ENCODE peak calls at places on chromosome 11, in nine cellular contexts. G, K, R, T, X, F, J, U and L are unnamed samples.

GRCh38 chr11:106086135-106086534 is 8.7 kb downstream of the AASDHPPT start:
- DNase-seq in T (no peak), J (no peak), K (no peak), F (no peak), U (no peak), R (no peak), G (no peak), X (no peak), L (no peak)

GRCh38 chr11:113261709-113262475 is 52.5 kb upstream of the TTC12 start:
- DNase-seq in U (no peak), X (no peak), R (no peak), G (no peak), K (no peak), F (no peak), T (no peak), J (no peak), L (no peak)

GRCh38 chr11:128709402-128709801 is 15.5 kb downstream of the FLI1 start:
- DNase-seq in K (no peak), R (no peak), T (no peak), G (no peak), U (peak; percentile 63), J (no peak), F (peak; percentile 81), X (no peak), L (no peak)

GRCh38 chr11:102384419-102385052 is 37.5 kb downstream of the BIRC2 start:
- DNase-seq in T (no peak), J (no peak), G (no peak), F (no peak), U (no peak), R (no peak), X (no peak), K (no peak), L (no peak)

GRCh38 chr11:91078221-91078620 is 855.4 kb upstream of the CHORDC1 start:
- DNase-seq in R (no peak), G (no peak), X (no peak), U (no peak), K (no peak), J (no peak), T (no peak), F (no peak), L (no peak)

GRCh38 chr11:839280-839623 is 3.1 kb downstream of the POLR2L start:
- DNase-seq in G (no peak), U (no peak), K (no peak), J (no peak), T (no peak), F (no peak), X (no peak), R (no peak), L (no peak)

GRCh38 chr11:1878134-1879031 is 13.3 kb downstream of the PRR33 start:
- DNase-seq in J (no peak), R (no peak), K (no peak), X (peak; percentile 29), T (peak; percentile 10), U (no peak), G (no peak), F (no peak), L (peak; percentile 33)

GRCh38 chr11:118398797-118399564 is 2.4 kb upstream of the ATP5MG start:
- DNase-seq in F (peak; percentile 51), G (peak; percentile 44), T (no peak), J (no peak), R (no peak), K (no peak), X (no peak), U (no peak), L (no peak)

GRCh38 chr11:109641549-109641948 is 219.6 kb downstream of the C11orf87 start:
- DNase-seq in K (no peak), U (peak; percentile 27), G (no peak), X (no peak), J (no peak), R (no peak), T (no peak), F (peak; percentile 71), L (no peak)

GRCh38 chr11:8682219-8683114 is at the start of the genes RPL27A and TRIM66:
- DNase-seq in R (peak; percentile 99), J (peak; percentile 98), K (peak; percentile 97), G (peak; percentile 99), X (peak; percentile 99), U (peak; percentile 89), F (peak; percentile 97), T (peak; percentile 97), L (peak; percentile 99)
- TF ChIP-seq CTCF in R (no peak), J (no peak), K (no peak), G (no peak), X (no peak), U (no peak), F (peak; percentile 14), T (peak; percentile 6), L (no peak)

GRCh38 chr11:57205046-57205671 is 23.4 kb downstream of the LRRC55 start:
- DNase-seq in J (no peak), G (no peak), K (no peak), X (no peak), T (no peak), F (peak; percentile 27), R (no peak), U (no peak), L (no peak)
- TF ChIP-seq CTCF in J (no peak), G (no peak), K (no peak), X (no peak), T (no peak), F (no peak), R (no peak), U (no peak), L (no peak)

DNA sequence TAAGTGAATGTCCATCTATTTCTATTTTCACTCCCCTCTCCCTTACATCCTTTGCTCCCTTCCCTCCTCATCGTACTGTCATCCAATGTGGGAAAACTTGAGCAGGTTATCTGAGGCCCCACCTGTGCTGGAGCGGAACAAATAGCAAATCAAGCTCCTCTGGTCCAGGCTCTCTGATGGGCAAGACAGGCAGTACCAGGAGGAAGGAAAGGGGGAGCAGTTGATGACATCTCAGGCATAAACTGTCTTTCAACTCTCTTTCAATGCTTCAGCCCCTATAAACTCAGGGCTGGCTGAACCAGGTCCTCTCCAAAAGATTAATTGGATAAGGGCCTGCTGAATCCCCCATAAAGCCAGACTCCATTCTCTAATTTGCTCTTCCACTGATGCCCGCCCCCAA is 1.5 kb upstream of the CCKBR start:
- DNase-seq in K (no peak), G (no peak), R (no peak), J (no peak), F (no peak), T (no peak), X (no peak), U (no peak), L (no peak)
- TF ChIP-seq CTCF in K (no peak), G (no peak), R (no peak), J (no peak), F (no peak), T (no peak), X (no peak), U (no peak), L (no peak)

GRCh38 chr11:94563176-94563847 is 3.9 kb upstream of the PIWIL4 start:
- DNase-seq in R (no peak), T (no peak), J (no peak), K (no peak), G (no peak), U (peak; percentile 80), F (peak; percentile 71), X (no peak), L (no peak)
- TF ChIP-seq CTCF in R (no peak), T (no peak), J (no peak), K (no peak), G (no peak), U (peak; percentile 31), F (peak; percentile 54), X (no peak), L (peak; percentile 24)

DNA sequence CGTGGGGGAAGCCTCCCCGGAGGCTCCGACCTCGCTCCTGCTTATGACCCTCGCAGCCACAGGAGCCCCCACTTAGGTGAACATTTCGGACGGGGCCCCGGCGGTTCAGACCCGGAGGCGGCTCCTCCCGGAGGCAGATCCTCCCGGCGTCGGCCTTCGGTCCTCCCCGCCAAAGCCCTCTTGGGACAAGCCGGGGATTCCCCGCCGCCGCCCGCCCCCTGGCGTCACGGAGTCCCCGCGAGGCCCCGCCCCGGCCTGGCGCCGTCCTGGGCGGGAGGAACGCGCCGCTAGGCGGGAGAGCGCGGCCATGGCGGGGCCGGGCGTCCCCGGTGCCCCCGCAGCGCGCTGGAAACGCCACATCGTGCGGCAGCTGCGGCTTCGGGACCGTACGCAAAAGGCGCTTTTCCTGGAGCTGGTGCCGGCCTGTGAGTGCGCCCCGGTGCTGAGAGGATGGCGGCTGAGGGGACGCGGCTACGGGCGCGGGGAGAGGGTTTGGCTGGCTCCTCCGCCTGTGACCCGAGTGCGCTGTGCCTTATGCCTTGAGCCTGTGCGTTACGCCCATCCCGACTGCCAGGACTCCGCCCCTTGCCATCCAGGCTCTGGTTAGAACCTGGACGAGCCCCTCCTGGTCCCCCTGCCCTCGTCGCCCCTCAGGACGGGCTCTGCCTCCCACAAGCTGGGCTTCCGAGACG is at the start of gene ATG16L2:
- DNase-seq in G (peak; percentile 88), K (peak; percentile 42), F (peak; percentile 91), T (peak; percentile 53), X (peak; percentile 88), U (peak; percentile 90), R (peak; percentile 91), J (peak; percentile 93), L (peak; percentile 84)
- TF ChIP-seq CTCF in G (no peak), K (no peak), F (no peak), T (peak; percentile 52), X (no peak), U (no peak), R (peak; percentile 20), J (no peak), L (no peak)

GRCh38 chr11:121914508-121914907 is 201.5 kb downstream of the BLID start:
- DNase-seq in K (no peak), J (no peak), F (no peak), G (no peak), U (no peak), T (no peak), X (no peak), R (no peak), L (no peak)
- TF ChIP-seq CTCF in K (no peak), J (no peak), F (no peak), G (no peak), U (no peak), T (no peak), X (no peak), R (no peak), L (no peak)

GRCh38 chr11:107969219-107969618 is 39.5 kb upstream of the CUL5 start:
- DNase-seq in T (no peak), R (no peak), K (no peak), F (no peak), G (no peak), U (no peak), J (no peak), X (no peak), L (no peak)
- TF ChIP-seq CTCF in T (no peak), R (no peak), K (no peak), F (peak; percentile 22), G (no peak), U (no peak), J (no peak), X (no peak), L (no peak)

GRCh38 chr11:18540207-18541009 is 13.7 kb upstream of the TSG101 start:
- DNase-seq in T (no peak), F (peak; percentile 44), X (no peak), J (no peak), G (no peak), R (no peak), K (no peak), U (peak; percentile 40), L (no peak)
- TF ChIP-seq CTCF in T (no peak), F (peak; percentile 45), X (peak; percentile 42), J (peak; percentile 67), G (peak; percentile 59), R (peak; percentile 41), K (no peak), U (peak; percentile 45), L (no peak)